ENCODE peak calls at places on chromosomes 11 and 22, in five cellular contexts. I is GM23248, G is PC-3, U is H9, B is Karpas-422. X is an unnamed sample.

GRCh38 chr11:309558-309855 is 1.9 kb downstream of the IFITM2 start:
- DNase-seq in I (no peak), G (no peak), U (no peak), B (no peak), X (no peak)

GRCh38 chr11:6681949-6682348 is 1.2 kb downstream of the MRPL17 start:
- DNase-seq in I (peak), G (peak), U (no peak), B (no peak), X (no peak)

GRCh38 chr22:46180370-46181137 is 30.2 kb downstream of the PPARA start:
- DNase-seq in I (peak), G (no peak), U (no peak), B (no peak), X (no peak)

GRCh38 chr11:79458712-79459111 is 17.9 kb upstream of the TENM4 start:
- DNase-seq in I (no peak), G (no peak), U (no peak), B (no peak), X (no peak)

GRCh38 chr11:71248656-71249055 is 3.7 kb downstream of the SHANK2 start:
- DNase-seq in I (no peak), G (no peak), U (peak), B (no peak), X (no peak)

GRCh38 chr11:87840786-87841185 is 334.5 kb downstream of the RAB38 start:
- DNase-seq in I (no peak), G (peak), U (no peak), B (no peak), X (no peak)

GRCh38 chr11:45995342-45995734 is 72.9 kb downstream of the LARGE2 start:
- DNase-seq in I (no peak), G (no peak), U (no peak), B (no peak), X (no peak)

GRCh38 chr22:46262449-46263207 is 515 bp downstream of the PKDREJ start:
- DNase-seq in I (peak), G (no peak), U (peak), B (no peak), X (peak)

GRCh38 chr22:48938741-48939140 is 888.9 kb downstream of the BRD1 start:
- DNase-seq in I (no peak), G (no peak), U (no peak), B (no peak), X (no peak)

GRCh38 chr11:74004694-74005615 is 3.9 kb downstream of the UCP3 start:
- DNase-seq in I (no peak), G (no peak), U (no peak), B (no peak), X (no peak)

GRCh38 chr11:62678770-62679696 is at the start of gene UBXN1:
- DNase-seq in I (peak), G (peak), U (peak), B (peak), X (peak)

GRCh38 chr11:123195182-123196059 is at the start of gene CLMP:
- DNase-seq in I (peak), G (peak), U (peak), B (no peak), X (peak)

GRCh38 chr11:72015511-72016061 is 16.9 kb downstream of the IL18BP start:
- DNase-seq in I (peak), G (peak), U (peak), B (peak), X (peak)

GRCh38 chr11:94623120-94623735 is 56.1 kb downstream of the PIWIL4 start:
- DNase-seq in I (peak), G (peak), U (peak), B (peak), X (peak)

GRCh38 chr11:73164803-73165542 is 22.9 kb upstream of the FCHSD2 start:
- DNase-seq in I (no peak), G (no peak), U (no peak), B (peak), X (no peak)

GRCh38 chr22:39010946-39011625 is 3.0 kb upstream of the APOBEC3C start:
- DNase-seq in I (no peak), G (no peak), U (no peak), B (no peak), X (no peak)

GRCh38 chr11:7484645-7485044 is 661 bp upstream of the OLFML1 start:
- DNase-seq in I (no peak), G (no peak), U (no peak), B (no peak), X (no peak)

GRCh38 chr11:15603208-15603607 is 488.5 kb downstream of the INSC start:
- DNase-seq in I (no peak), G (no peak), U (no peak), B (no peak), X (peak)

GRCh38 chr11:31817054-31817620 is 6.0 kb upstream of the PAX6 start:
- DNase-seq in I (no peak), G (no peak), U (no peak), B (no peak), X (no peak)
- H2AFZ ChIP-seq in I (peak), G (no peak), U (no peak), B (no peak), X (peak)

GRCh38 chr22:43542681-43543521 is 131.1 kb downstream of the MPPED1 start:
- DNase-seq in I (no peak), G (no peak), U (peak), B (no peak), X (no peak)
- H2AFZ ChIP-seq in I (no peak), G (no peak), U (no peak), B (no peak), X (no peak)

GRCh38 chr11:60982184-60982583 is 10.7 kb downstream of the CD6 start:
- DNase-seq in I (no peak), G (no peak), U (no peak), B (no peak), X (no peak)
- H2AFZ ChIP-seq in I (no peak), G (no peak), U (no peak), B (no peak), X (no peak)

DNA sequence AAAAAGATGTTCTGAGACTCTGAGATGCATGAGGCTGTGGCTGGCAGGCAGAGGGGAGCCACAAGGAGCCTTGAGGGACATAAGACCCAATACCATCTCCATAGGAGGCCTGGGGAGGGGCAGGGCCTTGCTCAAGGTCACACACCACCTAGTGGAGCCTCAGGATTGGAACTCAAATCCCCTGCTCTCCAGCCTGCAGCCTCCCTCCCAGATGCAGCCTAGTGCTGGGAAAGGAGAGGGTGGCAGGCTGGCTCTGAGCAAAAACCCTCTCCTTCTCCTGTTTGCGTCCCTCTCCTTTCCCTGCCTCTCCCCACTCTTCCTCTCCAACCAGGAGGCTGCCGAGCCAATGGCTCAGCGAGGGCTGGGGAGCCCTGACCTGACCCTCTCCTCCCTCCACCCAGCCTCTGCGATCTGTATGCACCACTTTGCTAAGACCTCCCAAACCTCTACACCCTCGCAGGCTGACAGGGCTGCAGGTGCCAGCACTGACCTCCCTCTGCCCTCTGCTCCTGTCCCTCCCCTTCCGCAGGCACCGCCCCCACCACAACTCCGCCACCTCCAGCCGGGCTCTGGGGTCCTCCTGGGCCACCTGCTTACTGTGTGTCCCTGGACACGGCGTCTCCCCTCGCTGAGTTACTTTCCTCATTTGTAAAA is 14.7 kb downstream of the IGLL1 start:
- DNase-seq in I (no peak), G (no peak), U (peak), B (peak), X (peak)
- H2AFZ ChIP-seq in I (no peak), G (no peak), U (no peak), B (no peak), X (peak)

GRCh38 chr11:116838321-116839084 is 1.1 kb upstream of the APOA1 start:
- DNase-seq in I (no peak), G (no peak), U (no peak), B (no peak), X (peak)
- H2AFZ ChIP-seq in I (no peak), G (no peak), U (no peak), B (no peak), X (no peak)

GRCh38 chr11:12523180-12523924 is 146.0 kb downstream of the PARVA start:
- DNase-seq in I (no peak), G (no peak), U (no peak), B (no peak), X (no peak)
- H2AFZ ChIP-seq in I (no peak), G (no peak), U (no peak), B (no peak), X (no peak)

DNA sequence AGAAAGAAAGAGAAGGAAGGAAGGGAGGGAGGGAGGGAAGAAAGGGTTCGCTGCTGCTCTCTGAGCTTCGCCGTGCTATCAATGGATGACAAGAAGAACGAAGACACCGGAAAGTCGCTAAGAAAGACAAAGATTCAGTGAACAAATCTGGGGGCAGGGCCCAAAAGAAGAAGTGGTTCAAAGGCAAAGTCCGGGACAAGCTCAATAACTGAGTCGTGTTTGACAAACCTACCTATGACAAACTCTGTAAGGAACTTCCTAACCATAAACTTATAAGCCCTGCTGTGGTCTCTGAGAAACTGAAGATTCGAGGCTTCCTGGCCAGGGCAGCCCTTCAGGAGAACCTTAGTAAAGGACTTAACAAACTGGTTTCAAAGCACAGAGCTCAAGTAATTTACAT is 2.9 kb upstream of the TTLL1 start:
- DNase-seq in I (no peak), G (no peak), U (no peak), B (no peak), X (no peak)
- H2AFZ ChIP-seq in I (no peak), G (no peak), U (no peak), B (no peak), X (no peak)

GRCh38 chr11:67674442-67674871 is at the start of gene ALDH3B2:
- DNase-seq in I (no peak), G (peak), U (no peak), B (no peak), X (peak)
- H2AFZ ChIP-seq in I (no peak), G (peak), U (no peak), B (no peak), X (no peak)